ENCODE peak calls at places on chromosomes 11 and 22, in four cellular contexts. Z is ureter, M is caudate nucleus, S is endothelial cell. A is an unnamed sample.

GRCh38 chr11:62505112-62505783 is 41.4 kb downstream of the AHNAK start:
- DNase-seq in Z (peak), M (peak), S (no peak), A (no peak)

GRCh38 chr11:2728663-2729332 is 29.0 kb upstream of the KCNQ1OT1 start:
- DNase-seq in Z (no peak), M (peak), S (no peak), A (peak)

GRCh38 chr11:48087974-48088681 is 107.8 kb downstream of the PTPRJ start:
- DNase-seq in Z (peak), M (no peak), S (no peak), A (peak)

GRCh38 chr11:108983621-108984020 is 318.8 kb downstream of the DDX10 start:
- DNase-seq in Z (no peak), M (no peak), S (no peak), A (no peak)

GRCh38 chr11:61754534-61755482 is 2.4 kb downstream of the MYRF start:
- DNase-seq in Z (no peak), M (no peak), S (no peak), A (no peak)

GRCh38 chr11:2807276-2807681 is 78.3 kb downstream of the CDKN1C start:
- DNase-seq in Z (peak), M (no peak), S (no peak), A (peak)

GRCh38 chr11:17979770-17980371 is 33.0 kb downstream of the SERGEF start:
- DNase-seq in Z (no peak), M (no peak), S (peak), A (peak)

GRCh38 chr11:45926536-45927331 is 4.3 kb downstream of the LARGE2 start:
- DNase-seq in Z (peak), M (no peak), S (no peak), A (no peak)

GRCh38 chr11:44753965-44754645 is 27.3 kb downstream of the TSPAN18 start:
- DNase-seq in Z (no peak), M (no peak), S (no peak), A (no peak)

GRCh38 chr11:196786-197731 is 4.2 kb downstream of the SCGB1C1 start:
- DNase-seq in Z (peak), M (no peak), S (no peak), A (no peak)

GRCh38 chr22:46090051-46090591 is 60.2 kb upstream of the PPARA start:
- DNase-seq in Z (no peak), M (no peak), S (no peak), A (no peak)

GRCh38 chr11:19474954-19475811 is 234.4 kb upstream of the E2F8 start:
- DNase-seq in Z (no peak), M (peak), S (no peak), A (no peak)